ENCODE peak calls at places on chromosomes 11 and 22, in four cellular contexts. C, B, K and X are unnamed samples.

GRCh38 chr11:73478737-73479347 is 102.6 kb downstream of the RELT start:
- DNase-seq in K (no peak), B (peak; percentile 26), C (peak; percentile 42), X (no peak)

GRCh38 chr11:112182867-112183266 is 7.6 kb downstream of the BCO2 start:
- DNase-seq in K (no peak), C (no peak), B (no peak), X (no peak)

GRCh38 chr11:45622283-45622682 is 43.1 kb downstream of the CHST1 start:
- DNase-seq in B (no peak), C (no peak), K (no peak), X (no peak)

GRCh38 chr11:123562166-123562565 is 92.3 kb downstream of the SCN3B start:
- DNase-seq in C (no peak), B (no peak), K (peak; percentile 70), X (no peak)

GRCh38 chr11:79237676-79238075 is 203.2 kb downstream of the TENM4 start:
- DNase-seq in C (peak; percentile 96), K (no peak), B (no peak), X (no peak)

GRCh38 chr22:45045219-45045618 is 35.4 kb upstream of the PHF21B start:
- DNase-seq in C (no peak), B (no peak), K (no peak), X (no peak)

GRCh38 chr11:117816151-117816741 is 8.3 kb downstream of the FXYD2 start:
- DNase-seq in K (no peak), C (peak; percentile 30), B (no peak), X (no peak)

GRCh38 chr11:119666463-119667131 is 62.4 kb downstream of the NECTIN1 start:
- DNase-seq in C (peak; percentile 47), K (peak; percentile 79), B (peak; percentile 18), X (peak; percentile 81)

GRCh38 chr11:63020671-63021255 is 5.1 kb upstream of the SLC22A8 start:
- DNase-seq in C (no peak), K (no peak), B (peak; percentile 56), X (no peak)

GRCh38 chr11:108115495-108116140 is 5.7 kb upstream of the ACAT1 start:
- DNase-seq in B (no peak), K (peak; percentile 91), C (peak; percentile 89), X (peak; percentile 88)

GRCh38 chr22:50530857-50531545 is 1.2 kb upstream of the TYMP start:
- DNase-seq in B (peak; percentile 76), C (peak; percentile 63), K (peak; percentile 49), X (peak; percentile 92)

GRCh38 chr11:110026823-110027626 is 66.2 kb upstream of the ZC3H12C start:
- DNase-seq in B (no peak), K (no peak), C (peak; percentile 15), X (no peak)

GRCh38 chr11:44011797-44012196 is 36.0 kb upstream of the ACCSL start:
- DNase-seq in K (no peak), C (peak; percentile 66), B (no peak), X (no peak)

GRCh38 chr22:43308451-43309235 is 34.5 kb downstream of the SCUBE1 start:
- DNase-seq in B (no peak), C (peak; percentile 15), K (no peak), X (no peak)

GRCh38 chr22:36986242-36986821 is 32.9 kb downstream of the TST start:
- DNase-seq in B (no peak), C (no peak), K (no peak), X (no peak)
- TF ChIP-seq CTCF in B (peak; percentile 99), C (peak; percentile 43), K (no peak), X (peak; percentile 18)

GRCh38 chr22:11613898-11614755 is 3913.9 kb upstream of the OR11H1 start:
- DNase-seq in K (no peak), C (no peak), B (no peak), X (no peak)

GRCh38 chr22:11616811-11617210 is 3911.2 kb upstream of the OR11H1 start:
- DNase-seq in C (no peak), K (no peak), B (no peak), X (no peak)
- H3K9me3 ChIP-seq in C (peaks cover 36% of the 10 kb centered on the region), K (no peaks in the 10 kb centered on the region), B (peaks cover 7% of the 10 kb centered on the region), X (peaks cover 26% of the 10 kb centered on the region)

DNA sequence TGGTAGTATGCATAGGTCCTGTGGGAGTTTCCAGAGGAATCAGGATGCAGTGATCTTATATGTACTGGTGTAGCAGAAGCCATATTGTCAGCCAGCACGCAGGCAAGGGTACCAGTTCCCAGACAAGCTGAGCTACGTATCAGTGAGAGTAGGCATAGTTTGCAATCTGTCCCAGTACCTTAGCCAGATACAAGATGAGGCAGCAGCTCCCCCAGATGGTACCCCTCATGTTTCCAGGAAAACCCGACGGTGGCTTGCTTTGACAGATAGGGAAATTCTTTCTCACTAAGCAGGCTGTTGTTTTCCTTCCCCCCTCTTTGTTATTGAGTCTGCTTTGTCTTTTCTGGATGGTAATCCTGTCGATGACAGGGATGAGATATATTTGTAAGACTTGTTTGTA is 109.7 kb upstream of the RRM1 start:
- DNase-seq in B (no peak), K (peak; percentile 44), C (peak; percentile 17), X (no peak)
- TF ChIP-seq CTCF in B (no peak), K (no peak), C (peak; percentile 29), X (no peak)

GRCh38 chr11:91794146-91794545 is 430.5 kb upstream of the FAT3 start:
- DNase-seq in C (no peak), K (no peak), B (no peak), X (no peak)
- H3K9me3 ChIP-seq in C (peaks cover 3% of the 10 kb centered on the region), K (no peaks in the 10 kb centered on the region), B (peaks cover 15% of the 10 kb centered on the region), X (no peaks in the 10 kb centered on the region)

DNA sequence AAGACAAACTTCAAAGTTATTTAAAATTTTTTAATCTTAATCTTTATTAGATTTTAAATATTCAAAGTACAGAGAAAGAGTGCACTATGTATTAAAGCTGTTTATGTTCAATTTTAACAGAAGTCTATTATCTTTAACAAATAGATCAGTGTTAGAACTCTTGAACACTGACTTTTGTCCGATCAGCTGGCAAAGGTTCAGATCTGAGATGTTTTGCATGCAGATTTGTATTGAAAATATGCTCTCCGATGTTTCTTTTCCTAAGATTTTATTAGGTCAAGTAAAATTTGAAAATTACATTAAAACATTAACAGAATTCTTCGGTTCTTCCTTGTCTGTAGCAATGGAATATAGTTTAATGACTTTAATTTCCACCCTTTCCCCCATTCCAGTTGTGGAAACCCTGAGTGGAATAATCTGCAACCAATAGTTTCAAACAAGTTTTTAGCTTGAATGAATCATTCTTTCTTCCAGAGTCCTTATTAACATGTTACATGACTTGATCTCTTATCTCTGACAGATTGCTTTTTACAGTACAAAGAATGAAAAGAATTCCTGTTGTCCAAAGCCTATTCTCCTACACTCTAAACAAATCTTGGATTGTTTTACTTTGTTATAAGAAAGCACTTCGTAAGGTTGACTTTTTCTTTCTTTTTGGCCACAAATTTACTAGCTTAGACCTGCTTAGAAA is 11.4 kb upstream of the TCP11L1 start:
- DNase-seq in K (no peak), C (peak; percentile 62), B (no peak), X (no peak)
- TF ChIP-seq CTCF in K (no peak), C (no peak), B (no peak), X (no peak)